ENCODE peak calls at places on chromosomes 12 and 14, in five cellular contexts. M is NCI-H1930, B is AG04450, E is stomach, I is H7. U is an unnamed sample.

GRCh38 chr12:108306014-108306501 is 33.1 kb downstream of the CMKLR1 start:
- DNase-seq in I (no peak), M (no peak), E (no peak), B (no peak), U (peak)

GRCh38 chr12:53928054-53928879 is 10.4 kb upstream of the HOXC13 start:
- DNase-seq in I (peak), M (no peak), E (no peak), B (no peak), U (no peak)

GRCh38 chr12:56718636-56719035 is 6.5 kb downstream of the NACA start:
- DNase-seq in E (no peak), I (no peak), M (no peak), B (no peak), U (no peak)

GRCh38 chr14:75430526-75430925 is 2.7 kb downstream of the JDP2 start:
- DNase-seq in I (no peak), M (no peak), B (no peak), E (peak), U (peak)

GRCh38 chr12:96989916-96990315 is 82.9 kb downstream of the NEDD1 start:
- DNase-seq in I (peak), B (no peak), M (no peak), E (no peak), U (no peak)

GRCh38 chr12:109773384-109774011 is 59.7 kb downstream of the TRPV4 start:
- DNase-seq in B (no peak), E (peak), M (no peak), I (peak), U (no peak)

GRCh38 chr12:113276946-113277500 is 55.8 kb downstream of the TPCN1 start:
- DNase-seq in M (no peak), I (peak), B (no peak), E (no peak), U (no peak)

GRCh38 chr12:3869860-3870259 is 3.3 kb downstream of the PARP11 start:
- DNase-seq in M (no peak), B (no peak), E (no peak), I (no peak), U (no peak)

GRCh38 chr12:105279460-105280056 is 43.6 kb upstream of the APPL2 start:
- DNase-seq in I (peak), B (no peak), M (no peak), E (peak), U (peak)

GRCh38 chr12:460301-461230 is 827 bp downstream of the B4GALNT3 start:
- DNase-seq in I (peak), B (no peak), M (no peak), E (no peak), U (no peak)

GRCh38 chr14:74933925-74934435 is 10.9 kb upstream of the RPS6KL1 start:
- DNase-seq in B (no peak), M (no peak), E (no peak), I (no peak), U (no peak)

GRCh38 chr14:103073876-103074698 is 9.9 kb upstream of the LBHD2 start:
- DNase-seq in B (no peak), M (no peak), I (peak), E (no peak), U (no peak)

GRCh38 chr12:131783915-131784541 is 44.2 kb upstream of the MMP17 start:
- DNase-seq in M (no peak), I (peak), E (no peak), B (peak), U (peak)

GRCh38 chr14:85191986-85192385 is 338.0 kb upstream of the FLRT2 start:
- DNase-seq in M (no peak), E (no peak), I (no peak), B (no peak), U (no peak)

GRCh38 chr14:76422662-76423061 is 46.7 kb downstream of the ESRRB start:
- DNase-seq in I (peak), B (no peak), M (no peak), E (no peak), U (no peak)

GRCh38 chr14:56412453-56413434 is 166.9 kb upstream of the TMEM260 start:
- DNase-seq in I (no peak), B (no peak), M (no peak), E (no peak), U (no peak)

GRCh38 chr14:104138098-104138890 is at the start of gene KIF26A:
- DNase-seq in I (peak), M (no peak), E (no peak), B (no peak), U (no peak)

GRCh38 chr14:91523972-91524371 is 13.9 kb upstream of the PPP4R3A start:
- DNase-seq in E (no peak), I (peak), B (no peak), M (no peak), U (no peak)

GRCh38 chr12:92661269-92661668 is 41.5 kb upstream of the PLEKHG7 start:
- DNase-seq in B (no peak), E (no peak), I (no peak), M (no peak), U (no peak)

GRCh38 chr14:33996450-33996849 is 45.6 kb upstream of the EGLN3 start:
- DNase-seq in M (no peak), B (no peak), I (no peak), E (no peak), U (no peak)

GRCh38 chr12:130124605-130125244 is 37.5 kb upstream of the FZD10 start:
- DNase-seq in B (no peak), I (no peak), E (no peak), M (no peak), U (no peak)

GRCh38 chr12:89451876-89452275 is 72.7 kb downstream of the GALNT4 start:
- DNase-seq in I (peak), E (no peak), B (peak), M (no peak), U (no peak)

GRCh38 chr14:82060219-82060618 is 526.6 kb upstream of the SEL1L start:
- DNase-seq in I (peak), B (no peak), E (no peak), M (no peak), U (no peak)

GRCh38 chr12:14959916-14960315 is 1.5 kb downstream of the ARHGDIB start:
- DNase-seq in I (no peak), M (no peak), E (no peak), B (no peak), U (no peak)

GRCh38 chr12:51020448-51021182 is 5.6 kb downstream of the SLC11A2 start:
- DNase-seq in B (no peak), E (no peak), I (no peak), M (peak), U (no peak)

GRCh38 chr14:95482967-95483842 is 33.2 kb downstream of the SYNE3 start:
- DNase-seq in M (no peak), B (peak), I (no peak), E (peak), U (peak)

GRCh38 chr12:81128930-81129554 is 51.2 kb downstream of the ACSS3 start:
- DNase-seq in B (peak), E (no peak), I (peak), M (no peak), U (peak)

GRCh38 chr12:89179983-89180382 is 172.3 kb downstream of the DUSP6 start:
- DNase-seq in B (no peak), I (no peak), E (no peak), M (no peak), U (peak)

GRCh38 chr14:98704441-98704840 is 567.6 kb downstream of the BCL11B start:
- DNase-seq in B (no peak), M (no peak), E (no peak), I (no peak), U (no peak)

GRCh38 chr12:132204064-132204821 is 60.0 kb downstream of the NOC4L start:
- DNase-seq in I (peak), B (no peak), E (no peak), M (no peak), U (no peak)

GRCh38 chr12:115132906-115133305 is 448.9 kb upstream of the TBX3 start:
- DNase-seq in E (no peak), B (no peak), I (no peak), M (no peak), U (no peak)

U was measured in fibroblast of the conjunctiva.